ENCODE peak calls at places on chromosomes 13 and 19, in five cellular contexts. One of them, this sample, is unnamed.

GRCh38 chr13:85497652-85498051 is 301.6 kb downstream of the SLITRK6 start:
- DNase-seq in omental fat pad: no peak
- DNase-seq in adrenal gland: no peak
- DNase-seq in HTR-8/SVneo: peak; percentile 28
- DNase-seq in stimulated activated CD4-positive, alpha-beta T cell treated with anti-CD3 and anti-CD28 coated beads, Interleukin-4, amount 100 ng/mL, for 48 hours: no peak
- DNase-seq in this sample: peak; percentile 79

GRCh38 chr13:104310861-104311260 is 1244.6 kb upstream of the SLC10A2 start:
- DNase-seq in HTR-8/SVneo: no peak
- DNase-seq in stimulated activated CD4-positive, alpha-beta T cell treated with anti-CD3 and anti-CD28 coated beads, Interleukin-4, amount 100 ng/mL, for 48 hours: no peak
- DNase-seq in omental fat pad: no peak
- DNase-seq in adrenal gland: no peak
- DNase-seq in this sample: no peak

GRCh38 chr19:4379383-4380253 is 20.7 kb downstream of the SH3GL1 start:
- DNase-seq in adrenal gland: peak; percentile 80
- DNase-seq in HTR-8/SVneo: no peak
- DNase-seq in omental fat pad: peak; percentile 43
- DNase-seq in stimulated activated CD4-positive, alpha-beta T cell treated with anti-CD3 and anti-CD28 coated beads, Interleukin-4, amount 100 ng/mL, for 48 hours: no peak
- DNase-seq in this sample: no peak

GRCh38 chr19:21604351-21604926 is 99.0 kb downstream of the ZNF429 start:
- DNase-seq in stimulated activated CD4-positive, alpha-beta T cell treated with anti-CD3 and anti-CD28 coated beads, Interleukin-4, amount 100 ng/mL, for 48 hours: no peak
- DNase-seq in omental fat pad: no peak
- DNase-seq in HTR-8/SVneo: no peak
- DNase-seq in adrenal gland: no peak
- DNase-seq in this sample: no peak

GRCh38 chr19:7965921-7966665 is 22.6 kb upstream of the TIMM44 start:
- DNase-seq in stimulated activated CD4-positive, alpha-beta T cell treated with anti-CD3 and anti-CD28 coated beads, Interleukin-4, amount 100 ng/mL, for 48 hours: no peak
- DNase-seq in adrenal gland: no peak
- DNase-seq in omental fat pad: no peak
- DNase-seq in HTR-8/SVneo: no peak
- DNase-seq in this sample: no peak

GRCh38 chr13:72125561-72125960 is 258.6 kb upstream of the DACH1 start:
- DNase-seq in stimulated activated CD4-positive, alpha-beta T cell treated with anti-CD3 and anti-CD28 coated beads, Interleukin-4, amount 100 ng/mL, for 48 hours: no peak
- DNase-seq in adrenal gland: no peak
- DNase-seq in HTR-8/SVneo: peak; percentile 2
- DNase-seq in omental fat pad: no peak
- DNase-seq in this sample: no peak

GRCh38 chr19:58154287-58154678 is 3.7 kb upstream of the ZNF329 start:
- DNase-seq in adrenal gland: peak; percentile 62
- DNase-seq in stimulated activated CD4-positive, alpha-beta T cell treated with anti-CD3 and anti-CD28 coated beads, Interleukin-4, amount 100 ng/mL, for 48 hours: peak; percentile 2
- DNase-seq in HTR-8/SVneo: peak; percentile 13
- DNase-seq in omental fat pad: peak; percentile 22
- DNase-seq in this sample: no peak

GRCh38 chr19:21221653-21222052 is 79.8 kb downstream of the ZNF431 start:
- DNase-seq in adrenal gland: no peak
- DNase-seq in omental fat pad: no peak
- DNase-seq in HTR-8/SVneo: no peak
- DNase-seq in stimulated activated CD4-positive, alpha-beta T cell treated with anti-CD3 and anti-CD28 coated beads, Interleukin-4, amount 100 ng/mL, for 48 hours: no peak
- DNase-seq in this sample: no peak

GRCh38 chr13:80704369-80704768 is 363.4 kb upstream of the SPRY2 start:
- DNase-seq in adrenal gland: no peak
- DNase-seq in HTR-8/SVneo: no peak
- DNase-seq in omental fat pad: no peak
- DNase-seq in stimulated activated CD4-positive, alpha-beta T cell treated with anti-CD3 and anti-CD28 coated beads, Interleukin-4, amount 100 ng/mL, for 48 hours: no peak
- DNase-seq in this sample: no peak

GRCh38 chr13:49220035-49220855 is at the start of gene MLNR:
- DNase-seq in stimulated activated CD4-positive, alpha-beta T cell treated with anti-CD3 and anti-CD28 coated beads, Interleukin-4, amount 100 ng/mL, for 48 hours: no peak
- DNase-seq in omental fat pad: no peak
- DNase-seq in HTR-8/SVneo: no peak
- DNase-seq in adrenal gland: peak; percentile 25
- DNase-seq in this sample: no peak

GRCh38 chr19:49390131-49390977 is 2.3 kb downstream of the KASH5 start:
- DNase-seq in omental fat pad: no peak
- DNase-seq in stimulated activated CD4-positive, alpha-beta T cell treated with anti-CD3 and anti-CD28 coated beads, Interleukin-4, amount 100 ng/mL, for 48 hours: no peak
- DNase-seq in adrenal gland: no peak
- DNase-seq in HTR-8/SVneo: no peak
- DNase-seq in this sample: no peak

GRCh38 chr19:18396471-18397241 is 766 bp downstream of the LRRC25 start:
- DNase-seq in omental fat pad: no peak
- DNase-seq in adrenal gland: peak; percentile 83
- DNase-seq in HTR-8/SVneo: no peak
- DNase-seq in stimulated activated CD4-positive, alpha-beta T cell treated with anti-CD3 and anti-CD28 coated beads, Interleukin-4, amount 100 ng/mL, for 48 hours: no peak
- DNase-seq in this sample: no peak

GRCh38 chr19:18470153-18470552 is 32.2 kb upstream of the ISYNA1 start:
- DNase-seq in stimulated activated CD4-positive, alpha-beta T cell treated with anti-CD3 and anti-CD28 coated beads, Interleukin-4, amount 100 ng/mL, for 48 hours: no peak
- DNase-seq in HTR-8/SVneo: peak; percentile 48
- DNase-seq in adrenal gland: no peak
- DNase-seq in omental fat pad: no peak
- DNase-seq in this sample: no peak

GRCh38 chr13:100470841-100471505 is 117.6 kb downstream of the GGACT start:
- DNase-seq in stimulated activated CD4-positive, alpha-beta T cell treated with anti-CD3 and anti-CD28 coated beads, Interleukin-4, amount 100 ng/mL, for 48 hours: no peak
- DNase-seq in adrenal gland: no peak
- DNase-seq in HTR-8/SVneo: no peak
- DNase-seq in omental fat pad: no peak
- DNase-seq in this sample: no peak

GRCh38 chr13:98405107-98405571 is 171.8 kb downstream of the STK24 start:
- DNase-seq in HTR-8/SVneo: no peak
- DNase-seq in stimulated activated CD4-positive, alpha-beta T cell treated with anti-CD3 and anti-CD28 coated beads, Interleukin-4, amount 100 ng/mL, for 48 hours: no peak
- DNase-seq in omental fat pad: no peak
- DNase-seq in adrenal gland: no peak
- DNase-seq in this sample: no peak

GRCh38 chr13:100106705-100107104 is 17.8 kb downstream of the PCCA start:
- DNase-seq in adrenal gland: no peak
- DNase-seq in omental fat pad: no peak
- DNase-seq in stimulated activated CD4-positive, alpha-beta T cell treated with anti-CD3 and anti-CD28 coated beads, Interleukin-4, amount 100 ng/mL, for 48 hours: no peak
- DNase-seq in HTR-8/SVneo: no peak
- DNase-seq in this sample: no peak

GRCh38 chr13:36382030-36382429 is 35.8 kb upstream of the SPART start:
- DNase-seq in HTR-8/SVneo: no peak
- DNase-seq in stimulated activated CD4-positive, alpha-beta T cell treated with anti-CD3 and anti-CD28 coated beads, Interleukin-4, amount 100 ng/mL, for 48 hours: no peak
- DNase-seq in omental fat pad: no peak
- DNase-seq in adrenal gland: no peak
- DNase-seq in this sample: no peak

GRCh38 chr13:24700539-24700938 is 20.3 kb downstream of the ATP12A start:
- DNase-seq in stimulated activated CD4-positive, alpha-beta T cell treated with anti-CD3 and anti-CD28 coated beads, Interleukin-4, amount 100 ng/mL, for 48 hours: no peak
- DNase-seq in adrenal gland: no peak
- DNase-seq in HTR-8/SVneo: no peak
- DNase-seq in omental fat pad: no peak
- DNase-seq in this sample: no peak

GRCh38 chr13:49546559-49546958 is 38.8 kb downstream of the RCBTB1 start:
- DNase-seq in adrenal gland: no peak
- DNase-seq in HTR-8/SVneo: no peak
- DNase-seq in omental fat pad: no peak
- DNase-seq in stimulated activated CD4-positive, alpha-beta T cell treated with anti-CD3 and anti-CD28 coated beads, Interleukin-4, amount 100 ng/mL, for 48 hours: no peak
- DNase-seq in this sample: no peak

GRCh38 chr13:38693641-38694040 is 6.8 kb downstream of the FREM2 start:
- DNase-seq in adrenal gland: no peak
- DNase-seq in HTR-8/SVneo: no peak
- DNase-seq in stimulated activated CD4-positive, alpha-beta T cell treated with anti-CD3 and anti-CD28 coated beads, Interleukin-4, amount 100 ng/mL, for 48 hours: no peak
- DNase-seq in omental fat pad: no peak
- DNase-seq in this sample: no peak

GRCh38 chr13:49253997-49254396 is 6.3 kb downstream of the CDADC1 start:
- DNase-seq in HTR-8/SVneo: no peak
- DNase-seq in stimulated activated CD4-positive, alpha-beta T cell treated with anti-CD3 and anti-CD28 coated beads, Interleukin-4, amount 100 ng/mL, for 48 hours: no peak
- DNase-seq in omental fat pad: no peak
- DNase-seq in adrenal gland: no peak
- DNase-seq in this sample: no peak

GRCh38 chr19:51621178-51621577 is 9.0 kb downstream of the SIGLEC5 start:
- DNase-seq in stimulated activated CD4-positive, alpha-beta T cell treated with anti-CD3 and anti-CD28 coated beads, Interleukin-4, amount 100 ng/mL, for 48 hours: no peak
- DNase-seq in HTR-8/SVneo: no peak
- DNase-seq in adrenal gland: no peak
- DNase-seq in omental fat pad: no peak
- DNase-seq in this sample: no peak

GRCh38 chr19:55216461-55217198 is 7.3 kb upstream of the PTPRH start:
- DNase-seq in stimulated activated CD4-positive, alpha-beta T cell treated with anti-CD3 and anti-CD28 coated beads, Interleukin-4, amount 100 ng/mL, for 48 hours: peak; percentile 51
- DNase-seq in adrenal gland: peak; percentile 97
- DNase-seq in omental fat pad: peak; percentile 68
- DNase-seq in HTR-8/SVneo: peak; percentile 97
- DNase-seq in this sample: peak; percentile 98

GRCh38 chr19:40691421-40692211 is 1.2 kb upstream of the NUMBL start:
- DNase-seq in omental fat pad: no peak
- DNase-seq in stimulated activated CD4-positive, alpha-beta T cell treated with anti-CD3 and anti-CD28 coated beads, Interleukin-4, amount 100 ng/mL, for 48 hours: no peak
- DNase-seq in HTR-8/SVneo: no peak
- DNase-seq in adrenal gland: no peak
- DNase-seq in this sample: no peak

GRCh38 chr19:55809381-55810058 is 22.3 kb downstream of the NLRP11 start:
- DNase-seq in omental fat pad: no peak
- DNase-seq in adrenal gland: peak; percentile 56
- DNase-seq in stimulated activated CD4-positive, alpha-beta T cell treated with anti-CD3 and anti-CD28 coated beads, Interleukin-4, amount 100 ng/mL, for 48 hours: peak; percentile 28
- DNase-seq in HTR-8/SVneo: peak; percentile 46
- DNase-seq in this sample: no peak

GRCh38 chr19:33622809-33623511 is 1.2 kb downstream of the CHST8 start:
- DNase-seq in HTR-8/SVneo: no peak
- DNase-seq in omental fat pad: no peak
- DNase-seq in stimulated activated CD4-positive, alpha-beta T cell treated with anti-CD3 and anti-CD28 coated beads, Interleukin-4, amount 100 ng/mL, for 48 hours: no peak
- DNase-seq in adrenal gland: no peak
- DNase-seq in this sample: no peak

GRCh38 chr13:28337196-28338045 is 157.5 kb downstream of the FLT1 start:
- DNase-seq in omental fat pad: no peak
- DNase-seq in HTR-8/SVneo: no peak
- DNase-seq in adrenal gland: no peak
- DNase-seq in stimulated activated CD4-positive, alpha-beta T cell treated with anti-CD3 and anti-CD28 coated beads, Interleukin-4, amount 100 ng/mL, for 48 hours: no peak
- DNase-seq in this sample: peak; percentile 23

GRCh38 chr13:114319441-114319871 is 5.2 kb downstream of the CHAMP1 start:
- DNase-seq in omental fat pad: no peak
- DNase-seq in stimulated activated CD4-positive, alpha-beta T cell treated with anti-CD3 and anti-CD28 coated beads, Interleukin-4, amount 100 ng/mL, for 48 hours: no peak
- DNase-seq in HTR-8/SVneo: no peak
- DNase-seq in adrenal gland: no peak
- DNase-seq in this sample: peak; percentile 26

GRCh38 chr19:11405846-11406643 is 13.1 kb downstream of the RGL3 start:
- DNase-seq in omental fat pad: no peak
- DNase-seq in adrenal gland: no peak
- DNase-seq in stimulated activated CD4-positive, alpha-beta T cell treated with anti-CD3 and anti-CD28 coated beads, Interleukin-4, amount 100 ng/mL, for 48 hours: peak; percentile 33
- DNase-seq in HTR-8/SVneo: no peak
- DNase-seq in this sample: no peak

GRCh38 chr19:7657047-7657779 is 11.6 kb upstream of the RETN start:
- DNase-seq in stimulated activated CD4-positive, alpha-beta T cell treated with anti-CD3 and anti-CD28 coated beads, Interleukin-4, amount 100 ng/mL, for 48 hours: no peak
- DNase-seq in adrenal gland: no peak
- DNase-seq in HTR-8/SVneo: no peak
- DNase-seq in omental fat pad: no peak
- DNase-seq in this sample: no peak

GRCh38 chr19:29277107-29277506 is 64.2 kb upstream of the UQCRFS1 start:
- DNase-seq in HTR-8/SVneo: peak; percentile 22
- DNase-seq in stimulated activated CD4-positive, alpha-beta T cell treated with anti-CD3 and anti-CD28 coated beads, Interleukin-4, amount 100 ng/mL, for 48 hours: peak; percentile 12
- DNase-seq in omental fat pad: no peak
- DNase-seq in adrenal gland: no peak
- DNase-seq in this sample: no peak

GRCh38 chr19:46218160-46218559 is 11.4 kb upstream of the IGFL1 start:
- DNase-seq in HTR-8/SVneo: peak; percentile 32
- DNase-seq in omental fat pad: no peak
- DNase-seq in stimulated activated CD4-positive, alpha-beta T cell treated with anti-CD3 and anti-CD28 coated beads, Interleukin-4, amount 100 ng/mL, for 48 hours: peak; percentile 30
- DNase-seq in adrenal gland: peak; percentile 45
- DNase-seq in this sample: no peak

GRCh38 chr19:7083076-7083956 is 13.8 kb downstream of the ZNF557 start:
- DNase-seq in HTR-8/SVneo: no peak
- DNase-seq in stimulated activated CD4-positive, alpha-beta T cell treated with anti-CD3 and anti-CD28 coated beads, Interleukin-4, amount 100 ng/mL, for 48 hours: no peak
- DNase-seq in adrenal gland: no peak
- DNase-seq in omental fat pad: no peak
- DNase-seq in this sample: no peak

This sample was measured in amniotic stem cell.